ENCODE peak calls at places on chromosome 13, in eight cellular contexts. H is CD8-positive, alpha-beta T cell; Y is AG04450; O is colonic mucosa; F is upper lobe of left lung; T is pancreas; B is IMR-90; Q is tibial artery. L is an unnamed sample.

GRCh38 chr13:76971215-76971614 is 20.7 kb upstream of the CLN5 start:
- DNase-seq in B (no peak), O (no peak), H (no peak), F (no peak), Q (no peak), T (no peak), Y (no peak), L (no peak)

GRCh38 chr13:25988655-25989054 is 63.2 kb downstream of the SHISA2 start:
- DNase-seq in Y (no peak), T (no peak), F (no peak), B (no peak), Q (no peak), H (no peak), O (no peak), L (no peak)

GRCh38 chr13:113076681-113077401 is 28.8 kb upstream of the F7 start:
- DNase-seq in F (peak), B (no peak), H (no peak), T (peak), Q (no peak), Y (no peak), O (no peak), L (no peak)

GRCh38 chr13:29849731-29850212 is 645 bp downstream of the UBL3 start:
- DNase-seq in Q (peak), T (peak), Y (no peak), F (peak), H (peak), B (peak), O (peak), L (no peak)

GRCh38 chr13:102873653-102874052 is 27.8 kb downstream of the ERCC5 start:
- DNase-seq in T (no peak), F (no peak), B (no peak), O (no peak), Y (no peak), H (no peak), Q (no peak), L (no peak)

GRCh38 chr13:73062368-73062767 is 3.6 kb downstream of the KLF5 start:
- DNase-seq in B (no peak), F (no peak), H (no peak), T (no peak), Y (no peak), O (no peak), Q (no peak), L (no peak)

GRCh38 chr13:112729408-112729807 is 39.6 kb downstream of the ATP11A start:
- DNase-seq in Y (no peak), F (no peak), Q (peak), B (no peak), O (no peak), T (no peak), H (no peak), L (no peak)

GRCh38 chr13:49967456-49967855 is 29.4 kb upstream of the TRIM13 start:
- DNase-seq in Y (no peak), Q (no peak), T (no peak), H (no peak), O (no peak), B (no peak), F (no peak), L (no peak)

GRCh38 chr13:23678768-23679167 is 108.6 kb downstream of the TNFRSF19 start:
- DNase-seq in Y (no peak), H (no peak), O (no peak), T (no peak), B (no peak), Q (no peak), F (no peak), L (no peak)

GRCh38 chr13:21326155-21327030 is 132.7 kb downstream of the ZDHHC20 start:
- DNase-seq in Y (peak), Q (no peak), B (peak), T (no peak), F (peak), H (no peak), O (peak), L (peak)
- H3K4me3 ChIP-seq in Y (peak), Q (peak), B (peak), T (peak), F (peak), H (peak), O (peak), L (peak)

GRCh38 chr13:32254416-32254815 is 60.7 kb downstream of the ZAR1L start:
- DNase-seq in Q (no peak), O (no peak), Y (no peak), T (no peak), F (no peak), H (no peak), B (no peak), L (no peak)

GRCh38 chr13:32253911-32254399 is 61.2 kb downstream of the ZAR1L start:
- DNase-seq in T (no peak), B (no peak), F (no peak), Q (no peak), O (peak), H (no peak), Y (no peak), L (no peak)

GRCh38 chr13:32254916-32255743 is 60.0 kb downstream of the ZAR1L start:
- DNase-seq in T (no peak), Q (no peak), O (no peak), Y (no peak), H (no peak), B (no peak), F (no peak), L (no peak)

GRCh38 chr13:32256243-32256642 is 58.9 kb downstream of the ZAR1L start:
- DNase-seq in B (no peak), H (no peak), T (no peak), Q (no peak), Y (no peak), F (no peak), O (no peak), L (no peak)

DNA sequence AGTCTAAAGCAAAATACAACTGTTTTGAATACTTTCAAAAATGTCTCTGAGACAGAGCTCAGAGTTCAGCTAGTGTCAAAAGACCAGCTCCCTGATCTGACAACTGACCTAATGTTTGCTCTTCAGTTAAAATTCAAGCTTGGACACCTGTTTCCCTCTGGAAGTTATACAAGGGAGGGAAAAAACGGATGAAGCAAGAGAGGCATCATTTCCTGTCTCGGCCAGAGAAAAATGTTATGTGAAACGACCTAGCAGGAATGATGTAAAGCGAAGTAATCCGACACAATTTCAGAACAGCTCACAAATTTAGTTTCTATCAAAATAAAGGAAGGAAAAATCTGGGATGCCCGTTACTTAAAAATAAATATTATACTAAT is 59.4 kb downstream of the ZAR1L start:
- DNase-seq in F (no peak), O (no peak), Y (no peak), B (peak), Q (no peak), H (no peak), T (no peak), L (no peak)
- H3K4me3 ChIP-seq in F (peak), O (no peak), Y (no peak), B (no peak), Q (peak), H (no peak), T (no peak), L (no peak)

DNA sequence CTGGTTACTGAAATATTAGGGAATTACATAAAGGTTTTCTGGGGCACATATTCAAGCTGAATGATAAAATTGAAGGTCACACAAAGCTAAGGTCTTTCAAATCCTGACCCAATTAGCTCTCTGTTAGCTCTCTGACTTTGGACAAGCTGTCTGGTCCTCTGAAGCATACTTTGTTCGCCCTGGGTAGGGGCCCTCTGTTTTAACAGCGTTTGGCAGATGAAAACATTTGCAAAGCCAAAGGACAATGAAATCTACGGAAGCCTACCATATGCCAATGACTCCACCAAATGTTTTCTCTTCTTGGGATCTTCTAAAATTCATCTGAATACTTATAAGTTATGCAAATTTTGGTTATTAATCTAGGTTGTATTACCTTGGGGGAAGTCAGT is 14.5 kb upstream of the GJA3 start:
- DNase-seq in H (no peak), T (no peak), Y (no peak), O (no peak), F (no peak), B (no peak), Q (no peak), L (no peak)
- H3K4me3 ChIP-seq in H (no peak), T (no peak), Y (no peak), O (no peak), F (no peak), B (no peak), Q (peak), L (no peak)

DNA sequence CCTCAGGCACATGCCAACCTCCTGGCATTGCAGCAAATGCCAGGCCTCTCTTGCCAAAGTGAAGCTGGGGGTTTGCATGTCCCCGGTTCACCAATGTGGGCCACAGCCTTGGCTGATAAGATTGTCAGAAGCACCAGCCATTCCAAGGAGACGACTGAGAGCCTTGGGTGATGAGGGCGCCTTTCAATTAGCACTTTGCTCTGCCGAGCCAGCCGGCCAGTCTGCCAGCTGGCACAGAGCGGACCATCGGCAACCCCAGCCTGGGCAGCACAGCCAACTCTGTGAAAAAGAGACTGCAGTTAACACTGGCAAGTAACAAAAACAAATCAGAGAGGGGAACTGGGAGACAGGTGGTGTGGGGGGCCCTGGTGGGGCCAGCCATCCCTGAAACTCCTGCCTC is 67.3 kb downstream of the EFNB2 start:
- DNase-seq in F (peak), B (no peak), H (no peak), O (no peak), T (peak), Q (no peak), Y (no peak), L (no peak)
- H3K4me3 ChIP-seq in F (no peak), B (no peak), H (no peak), O (no peak), T (no peak), Q (peak), Y (no peak), L (no peak)

GRCh38 chr13:110560606-110561334 is 752 bp downstream of the RAB20 start:
- DNase-seq in B (no peak), F (no peak), Q (no peak), Y (no peak), H (no peak), T (peak), O (no peak), L (peak)
- H3K4me3 ChIP-seq in B (peak), F (peak), Q (peak), Y (peak), H (peak), T (peak), O (peak), L (peak)

DNA sequence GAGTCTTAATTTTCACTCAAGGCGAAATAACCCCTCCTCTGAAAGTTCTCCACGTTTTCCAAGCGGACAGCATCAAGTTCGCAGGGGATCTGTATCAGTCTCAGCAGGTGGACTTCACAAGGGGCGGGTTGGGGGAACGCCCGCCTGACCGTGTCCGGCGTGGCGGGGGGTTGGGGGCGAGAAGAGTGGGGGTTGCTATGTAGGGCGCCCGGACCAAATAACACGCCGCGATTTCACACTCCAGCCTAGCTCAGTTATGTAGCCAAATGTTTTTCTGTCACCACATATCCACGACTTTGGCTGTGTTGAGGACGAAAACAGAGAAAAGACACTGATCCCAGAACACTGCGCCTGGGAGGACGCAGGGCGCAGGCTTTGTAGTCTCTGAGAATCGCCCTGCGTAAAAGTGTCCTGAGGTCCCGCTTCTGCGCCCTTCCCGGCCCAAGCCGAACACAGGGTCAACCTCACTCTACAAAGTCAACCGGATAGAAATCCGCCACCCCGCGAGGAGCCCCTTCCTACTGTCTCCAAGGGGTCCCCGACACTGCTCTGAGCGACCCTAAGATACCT is 541 bp downstream of the RUBCNL start:
- DNase-seq in F (peak), B (no peak), Q (no peak), O (no peak), Y (no peak), T (no peak), H (no peak), L (no peak)
- H3K4me3 ChIP-seq in F (peak), B (no peak), Q (peak), O (peak), Y (no peak), T (peak), H (peak), L (peak)

DNA sequence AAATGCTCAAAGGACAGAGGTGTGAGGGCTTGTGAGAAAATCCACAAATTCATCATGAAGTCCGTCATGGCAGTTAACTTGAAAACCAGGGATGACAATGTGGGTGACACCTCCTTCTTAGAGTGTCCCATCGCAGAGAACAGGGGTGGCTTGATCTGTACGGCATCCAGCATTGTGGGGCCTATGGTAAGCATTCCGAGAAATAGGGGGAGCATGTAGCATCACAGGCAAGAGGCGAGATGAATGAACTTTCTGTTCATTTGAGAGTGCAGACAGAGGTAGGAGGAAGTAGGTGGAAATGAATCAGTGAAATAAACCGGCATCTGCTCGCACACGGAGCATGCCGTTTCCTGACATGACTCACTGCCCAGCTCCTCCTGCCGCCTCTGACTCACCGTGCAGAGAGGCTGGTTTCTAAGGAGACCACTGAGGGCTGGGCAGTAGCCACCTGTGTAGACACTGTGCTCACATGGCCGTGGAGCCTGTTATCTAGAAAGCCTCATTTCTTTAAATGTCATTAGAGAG is 339.0 kb downstream of the RFC3 start:
- DNase-seq in F (no peak), Y (peak), B (peak), T (peak), H (no peak), Q (peak), O (peak), L (no peak)
- H3K4me3 ChIP-seq in F (no peak), Y (peak), B (no peak), T (no peak), H (no peak), Q (no peak), O (no peak), L (no peak)

DNA sequence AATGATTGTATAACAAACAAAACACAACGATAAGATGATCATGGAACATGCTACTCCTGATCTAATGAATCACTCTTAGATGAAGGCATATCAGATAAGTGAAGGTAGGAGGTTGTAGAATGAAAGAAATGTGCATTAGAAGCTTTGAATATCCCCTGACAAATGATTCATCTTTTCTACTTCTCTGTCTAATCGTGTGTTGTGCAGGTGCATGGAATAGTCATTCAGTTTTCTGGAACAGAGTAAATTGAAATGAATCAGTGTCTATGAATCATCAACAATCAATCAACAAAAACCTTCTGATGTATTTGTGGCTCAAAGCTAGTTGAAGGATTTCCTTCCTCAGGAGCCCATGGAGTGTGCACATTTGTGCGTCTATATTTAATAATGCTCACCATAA is 1290.4 kb upstream of the PCDH20 start:
- DNase-seq in H (no peak), B (peak), Y (no peak), O (no peak), T (no peak), Q (no peak), F (no peak), L (no peak)
- H3K4me3 ChIP-seq in H (no peak), B (no peak), Y (no peak), O (no peak), T (no peak), Q (no peak), F (no peak), L (no peak)

DNA sequence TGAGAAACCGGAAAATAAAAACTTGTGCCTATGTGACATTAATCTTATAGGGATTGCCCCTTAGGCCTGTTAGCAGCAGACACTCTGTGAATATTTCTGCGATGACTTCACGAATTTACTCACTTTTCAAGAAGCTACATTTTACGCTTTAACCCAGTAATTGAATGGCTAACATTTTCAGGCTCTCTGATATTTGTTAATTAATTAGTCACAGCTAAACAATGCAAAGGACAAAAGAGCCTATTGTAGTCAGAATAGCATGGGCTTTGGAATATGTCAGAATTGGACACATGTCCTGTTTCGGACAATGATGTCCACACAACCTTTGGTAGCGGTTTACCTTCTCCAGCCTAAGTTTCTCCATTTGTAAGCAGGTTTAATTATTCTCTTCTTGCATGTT is 506.5 kb downstream of the EFNB2 start:
- DNase-seq in O (no peak), H (no peak), T (no peak), Y (no peak), Q (no peak), F (no peak), B (no peak), L (no peak)
- H3K4me3 ChIP-seq in O (no peak), H (no peak), T (no peak), Y (no peak), Q (no peak), F (no peak), B (no peak), L (no peak)